ENCODE peak calls at places on chromosomes 16 and 17, in six cellular contexts. S is GM23338, Y is GM23248, M is OCI-LY7, F is PC-3, L is hepatocyte. K is an unnamed sample. For H3K9me2, the result is how much of the 10 kb centered on the place peaks cover.

GRCh38 chr17:65677932-65678331 is 116.5 kb upstream of the AXIN2 start:
- DNase-seq in S (no peak), Y (peak), M (no peak), F (peak), L (no peak), K (no peak)

GRCh38 chr16:83447560-83447959 is 360.2 kb upstream of the HSBP1 start:
- DNase-seq in S (no peak), Y (no peak), M (no peak), F (no peak), L (no peak), K (no peak)

GRCh38 chr16:67181346-67181745 is 2.4 kb downstream of the MATCAP1 start:
- DNase-seq in S (no peak), Y (peak), M (no peak), F (peak), L (no peak), K (no peak)

GRCh38 chr17:47653442-47653841 is 3.7 kb downstream of the KPNB1 start:
- DNase-seq in S (no peak), Y (no peak), M (no peak), F (no peak), L (no peak), K (no peak)

GRCh38 chr16:67538666-67539101 is 10.1 kb downstream of the RIPOR1 start:
- DNase-seq in S (peak), Y (peak), M (no peak), F (no peak), L (no peak), K (no peak)

GRCh38 chr17:44917456-44917855 is 2.2 kb upstream of the GFAP start:
- DNase-seq in S (no peak), Y (no peak), M (no peak), F (no peak), L (no peak), K (no peak)

GRCh38 chr16:81697886-81698635 is 81.0 kb upstream of the PLCG2 start:
- DNase-seq in S (no peak), Y (no peak), M (no peak), F (no peak), L (peak), K (no peak)

GRCh38 chr17:75832164-75832651 is 12.0 kb downstream of the UNC13D start:
- DNase-seq in S (no peak), Y (peak), M (no peak), F (peak), L (no peak), K (no peak)

GRCh38 chr16:54923055-54923473 is 7.6 kb upstream of the IRX5 start:
- DNase-seq in S (no peak), Y (no peak), M (no peak), F (no peak), L (no peak), K (no peak)

GRCh38 chr16:27330542-27330941 is 16.8 kb downstream of the IL4R start:
- DNase-seq in S (no peak), Y (peak), M (no peak), F (no peak), L (peak), K (no peak)

GRCh38 chr17:77391668-77392375 is 251.1 kb downstream of the SEC14L1 start:
- DNase-seq in S (peak), Y (peak), M (no peak), F (peak), L (peak), K (peak)

GRCh38 chr17:49486012-49486641 is 9.0 kb upstream of the NGFR start:
- DNase-seq in S (peak), Y (no peak), M (no peak), F (no peak), L (peak), K (no peak)

GRCh38 chr17:69654981-69655581 is 240.6 kb downstream of the MAP2K6 start:
- DNase-seq in S (no peak), Y (peak), M (peak), F (peak), L (peak), K (no peak)

GRCh38 chr17:60562421-60562820 is 36.4 kb upstream of the APPBP2 start:
- DNase-seq in S (no peak), Y (no peak), M (no peak), F (no peak), L (no peak), K (no peak)

GRCh38 chr17:49318438-49318965 is 43.5 kb downstream of the ZNF652 start:
- DNase-seq in S (no peak), Y (no peak), M (no peak), F (no peak), L (no peak), K (no peak)

GRCh38 chr17:55607736-55608341 is 96.6 kb upstream of the SMIM36 start:
- DNase-seq in S (no peak), Y (peak), M (no peak), F (peak), L (peak), K (peak)

GRCh38 chr16:56047307-56048234 is 143.7 kb upstream of the GNAO1 start:
- DNase-seq in S (no peak), Y (no peak), M (no peak), F (no peak), L (no peak), K (no peak)

GRCh38 chr17:30240177-30240576 is 4.7 kb upstream of the SLC6A4 start:
- DNase-seq in S (no peak), Y (no peak), M (no peak), F (no peak), L (no peak), K (no peak)

GRCh38 chr16:4319454-4319853 is 3.6 kb downstream of the GLIS2 start:
- DNase-seq in S (no peak), Y (peak), M (peak), F (no peak), L (no peak), K (no peak)

GRCh38 chr16:67884684-67885083 is at the start of gene NRN1L:
- DNase-seq in S (peak), Y (peak), M (no peak), F (peak), L (peak), K (peak)

GRCh38 chr16:14462811-14463210 is 167.2 kb downstream of the PARN start:
- DNase-seq in S (no peak), Y (peak), M (no peak), F (peak), L (no peak), K (no peak)

GRCh38 chr16:50023626-50024025 is 1.4 kb upstream of the CNEP1R1 start:
- DNase-seq in S (no peak), Y (no peak), M (no peak), F (no peak), L (no peak), K (no peak)

GRCh38 chr16:3486506-3487215 is 8.6 kb downstream of the C16orf90 start:
- DNase-seq in S (no peak), Y (no peak), M (no peak), F (no peak), L (no peak), K (no peak)

GRCh38 chr17:48539177-48539576 is 5.7 kb downstream of the HOXB2 start:
- DNase-seq in S (no peak), Y (peak), M (no peak), F (peak), L (no peak), K (no peak)

GRCh38 chr16:56781565-56781964 is 51.6 kb downstream of the NUP93 start:
- DNase-seq in S (peak), Y (no peak), M (no peak), F (no peak), L (no peak), K (no peak)

GRCh38 chr16:18932243-18932997 is 6.2 kb upstream of the SMG1 start:
- DNase-seq in S (no peak), Y (peak), M (no peak), F (peak), L (no peak), K (no peak)

GRCh38 chr17:3911271-3912053 is 4.8 kb downstream of the P2RX1 start:
- DNase-seq in S (peak), Y (no peak), M (peak), F (no peak), L (no peak), K (no peak)

GRCh38 chr17:76612977-76613851 is 27.6 kb upstream of the ST6GALNAC2 start:
- DNase-seq in S (peak), Y (no peak), M (no peak), F (no peak), L (peak), K (peak)

GRCh38 chr17:37570527-37571093 is 38.6 kb downstream of the SYNRG start:
- DNase-seq in S (peak), Y (peak), M (peak), F (peak), L (peak), K (peak)

GRCh38 chr16:87190288-87191240 is 126.6 kb downstream of the C16orf95 start:
- DNase-seq in S (peak), Y (no peak), M (no peak), F (no peak), L (no peak), K (no peak)
- H3K9me2 ChIP-seq in S (under half), Y (under half), M (under half), F (under half), L (under half), K (under half)

DNA sequence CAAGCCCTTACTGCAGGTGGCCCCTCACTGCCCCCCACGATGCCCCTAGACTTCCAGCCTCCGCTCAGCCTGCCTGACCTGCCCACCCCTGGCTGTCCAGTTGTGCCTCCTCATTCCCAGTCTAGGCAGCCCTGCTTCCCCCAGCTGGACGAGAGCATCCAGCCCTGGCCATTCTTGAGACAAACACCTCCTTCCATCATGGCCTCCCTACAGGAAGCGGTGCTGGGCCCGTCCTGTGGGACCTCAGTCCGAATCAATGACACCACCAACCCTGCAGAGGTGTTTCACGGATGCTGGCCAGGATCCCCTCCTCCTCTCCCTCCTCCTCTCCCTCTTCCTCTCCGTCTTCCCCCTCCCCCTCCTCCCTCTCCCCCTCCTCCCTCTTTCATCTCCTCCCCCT is 28.3 kb downstream of the CCDC40 start:
- DNase-seq in S (no peak), Y (no peak), M (no peak), F (no peak), L (no peak), K (no peak)
- H3K27ac ChIP-seq in S (no peak), Y (no peak), M (no peak), F (no peak), L (no peak), K (no peak)

DNA sequence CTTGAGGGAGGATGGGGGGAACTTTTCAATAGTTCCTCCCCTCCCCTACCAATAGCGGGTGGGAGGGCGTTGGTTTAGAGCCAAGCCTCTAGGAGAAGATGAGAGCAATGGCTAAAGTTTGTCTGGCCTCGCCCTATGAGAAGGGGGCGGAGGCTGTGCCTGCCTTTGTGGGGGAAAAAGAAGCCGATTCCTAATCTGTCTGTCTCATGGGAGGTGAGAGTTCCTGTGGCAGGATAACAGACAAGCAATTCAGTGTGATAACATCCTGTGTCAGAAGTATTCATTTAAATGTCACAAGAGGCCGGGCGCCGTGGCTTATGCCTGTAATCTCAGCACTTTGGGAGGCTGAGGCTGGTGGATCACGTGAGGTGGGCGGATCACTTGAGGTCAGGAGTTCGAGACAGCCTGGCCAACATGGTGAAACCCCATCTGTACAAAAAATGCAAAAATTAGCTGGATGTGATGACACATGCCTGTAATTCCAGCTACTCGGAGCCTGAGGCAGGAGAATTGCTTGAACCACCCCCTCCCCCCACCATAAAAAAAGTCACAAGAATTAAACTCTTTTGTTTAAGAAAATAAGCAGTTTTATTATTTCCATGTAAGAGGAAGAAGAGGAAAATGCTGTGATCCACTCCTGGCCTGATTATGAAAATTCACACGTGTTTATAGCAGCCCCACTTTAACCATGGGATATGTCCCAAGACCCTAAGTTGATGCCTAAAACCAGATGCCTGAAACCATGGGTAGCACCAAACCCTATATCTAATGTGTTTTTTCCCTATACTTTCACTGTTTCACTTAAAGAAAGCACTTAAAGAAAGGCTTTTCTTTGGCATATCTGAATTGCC is 1.7 kb downstream of the SLFN5 start:
- DNase-seq in S (peak), Y (peak), M (peak), F (peak), L (peak), K (peak)
- H3K4me3 ChIP-seq in S (peak), Y (peak), M (peak), F (peak), L (peak), K (peak)

GRCh38 chr16:85374571-85374872 is 238.6 kb upstream of the GSE1 start:
- DNase-seq in S (no peak), Y (no peak), M (no peak), F (no peak), L (no peak), K (no peak)
- H3K9me2 ChIP-seq in S (under half), Y (under half), M (under half), F (under half), L (under half), K (under half)

GRCh38 chr17:18087610-18088491 is at the start of gene DRG2:
- DNase-seq in S (peak), Y (peak), M (peak), F (peak), L (peak), K (peak)

GRCh38 chr17:18099516-18099915 is 9.0 kb upstream of the MYO15A start:
- DNase-seq in S (no peak), Y (no peak), M (no peak), F (no peak), L (no peak), K (no peak)

GRCh38 chr17:18089613-18090012 is 1.9 kb downstream of the DRG2 start:
- DNase-seq in S (no peak), Y (no peak), M (no peak), F (no peak), L (no peak), K (no peak)

GRCh38 chr17:18094409-18094807 is 6.7 kb downstream of the DRG2 start:
- DNase-seq in S (no peak), Y (no peak), M (no peak), F (no peak), L (no peak), K (no peak)

GRCh38 chr17:18093616-18094408 is 6.1 kb downstream of the DRG2 start:
- DNase-seq in S (peak), Y (peak), M (peak), F (peak), L (peak), K (no peak)
- H3K27ac ChIP-seq in S (no peak), Y (no peak), M (no peak), F (no peak), L (no peak), K (no peak)

DNA sequence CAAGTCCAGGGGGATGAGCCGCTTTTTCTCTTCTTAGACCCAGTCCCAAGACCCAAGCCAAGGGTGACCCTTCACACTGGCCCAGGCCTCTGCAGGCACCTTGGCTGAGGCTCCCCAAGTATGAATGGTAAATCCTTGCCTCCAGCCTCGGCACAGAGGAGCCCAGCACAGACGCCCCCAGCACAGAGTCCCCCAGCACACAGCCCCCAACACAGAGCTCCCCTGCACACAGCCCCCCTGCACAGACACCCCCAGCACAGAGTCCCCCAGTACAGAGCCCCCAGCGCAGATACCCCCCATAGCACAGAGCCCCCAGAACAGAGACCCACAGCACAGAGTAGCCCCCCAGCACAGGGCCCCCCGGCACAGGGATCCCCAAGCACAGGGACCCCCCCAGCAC is 1.0 kb upstream of the MCRIP2 start:
- DNase-seq in S (no peak), Y (no peak), M (no peak), F (no peak), L (no peak), K (no peak)
- H3K4me3 ChIP-seq in S (no peak), Y (no peak), M (peak), F (no peak), L (no peak), K (no peak)

GRCh38 chr17:21008992-21009671 is 33.7 kb downstream of the USP22 start:
- DNase-seq in S (no peak), Y (no peak), M (no peak), F (no peak), L (no peak), K (no peak)
- H3K9me2 ChIP-seq in S (under half), Y (under half), M (under half), F (under half), L (under half), K (under half)

GRCh38 chr16:21276090-21276489 is 2.0 kb downstream of the CRYM start:
- DNase-seq in S (no peak), Y (no peak), M (peak), F (no peak), L (no peak), K (no peak)

GRCh38 chr16:21277045-21277926 is 804 bp downstream of the CRYM start:
- DNase-seq in S (no peak), Y (no peak), M (no peak), F (no peak), L (no peak), K (no peak)

GRCh38 chr16:21279501-21279900 is 1.4 kb upstream of the CRYM start:
- DNase-seq in S (no peak), Y (peak), M (no peak), F (no peak), L (no peak), K (no peak)

GRCh38 chr16:21275529-21275928 is 2.6 kb downstream of the CRYM start:
- DNase-seq in S (no peak), Y (no peak), M (no peak), F (no peak), L (no peak), K (no peak)

DNA sequence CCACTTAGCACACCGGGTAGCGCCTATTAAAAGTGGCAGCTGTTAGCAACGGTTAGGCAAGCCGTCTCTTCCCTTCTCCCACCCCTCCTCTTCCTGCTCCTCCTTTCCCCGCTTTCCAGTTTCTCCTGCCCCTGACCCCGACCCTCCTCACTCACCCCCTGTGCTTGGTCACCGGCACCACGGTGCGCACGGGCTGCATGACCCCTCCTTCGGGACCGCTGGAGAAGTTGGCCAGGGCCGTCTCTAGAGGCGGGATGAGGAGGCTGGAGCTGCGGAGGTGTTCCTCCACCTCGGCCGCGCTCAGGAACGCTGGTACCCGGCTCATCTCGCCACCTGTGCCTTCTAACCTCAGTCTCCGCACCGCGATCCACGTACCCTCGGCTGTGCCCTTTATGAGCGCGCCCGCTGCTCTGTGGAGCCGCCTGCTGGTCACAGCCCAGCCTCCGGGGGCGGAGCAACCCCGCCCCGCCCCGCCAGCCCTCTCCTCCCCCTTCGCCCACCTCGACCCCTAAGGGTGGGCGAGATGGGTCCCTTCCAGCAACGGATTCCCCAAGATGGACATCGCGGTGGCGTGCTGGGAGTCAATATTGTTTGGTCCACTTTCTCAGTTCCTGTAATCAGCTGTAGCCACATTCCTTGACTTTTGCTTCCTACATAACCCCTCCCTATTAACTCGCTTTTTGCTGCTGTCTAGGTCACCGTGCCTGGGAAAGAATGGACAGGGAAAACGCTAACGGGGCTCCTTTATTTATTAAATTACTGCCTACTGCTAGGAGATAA is at the start of gene CRYM:
- DNase-seq in S (peak), Y (peak), M (peak), F (peak), L (peak), K (no peak)
- H3K27ac ChIP-seq in S (no peak), Y (no peak), M (no peak), F (no peak), L (no peak), K (no peak)

GRCh38 chr17:42670199-42670924 is 6.4 kb downstream of the PLEKHH3 start:
- DNase-seq in S (peak), Y (no peak), M (no peak), F (no peak), L (no peak), K (no peak)
- H3K4me3 ChIP-seq in S (peak), Y (no peak), M (no peak), F (no peak), L (no peak), K (no peak)